ENCODE peak calls at places on chromosome 3, in seven cellular contexts. R is HCT116, W is H1, S is K562, Q is GM12878, T is HepG2, D is SK-N-SH. X is an unnamed sample.

GRCh38 chr3:75506603-75507002 is 157.5 kb upstream of the FRG2C start:
- DNase-seq in T (no peak), S (no peak), Q (no peak), D (no peak), R (no peak), W (no peak), X (no peak)

GRCh38 chr3:194051554-194052175 is 84.3 kb upstream of the HES1 start:
- DNase-seq in W (no peak), S (no peak), D (no peak), Q (no peak), R (no peak), T (no peak), X (no peak)

GRCh38 chr3:17135696-17136095 is 250.9 kb downstream of the PLCL2 start:
- DNase-seq in D (no peak), R (no peak), W (no peak), Q (no peak), T (no peak), S (no peak), X (no peak)

GRCh38 chr3:2823016-2823415 is 287.2 kb downstream of the IL5RA start:
- DNase-seq in D (no peak), Q (no peak), R (no peak), S (no peak), W (no peak), T (no peak), X (no peak)

GRCh38 chr3:140664111-140664510 is 13.8 kb upstream of the TRIM42 start:
- DNase-seq in S (no peak), D (no peak), Q (no peak), W (no peak), R (no peak), T (no peak), X (peak; percentile 65)

GRCh38 chr3:52058111-52058510 is 1.7 kb upstream of the DUSP7 start:
- DNase-seq in W (no peak), R (no peak), Q (no peak), T (no peak), D (no peak), S (no peak), X (no peak)

GRCh38 chr3:156792945-156793344 is 33.2 kb upstream of the LEKR1 start:
- DNase-seq in Q (no peak), T (no peak), W (no peak), S (no peak), D (no peak), R (no peak), X (no peak)

GRCh38 chr3:172305552-172305951 is 142.7 kb downstream of the GHSR start:
- DNase-seq in W (no peak), T (peak; percentile 72), S (no peak), D (no peak), R (no peak), Q (no peak), X (no peak)

GRCh38 chr3:109774108-109774507 is 436.8 kb upstream of the DPPA4 start:
- DNase-seq in W (no peak), Q (no peak), T (no peak), S (no peak), D (no peak), R (no peak), X (no peak)

GRCh38 chr3:183318846-183319770 is 66.1 kb downstream of the B3GNT5 start:
- DNase-seq in D (no peak), Q (no peak), W (no peak), T (no peak), R (no peak), S (no peak), X (no peak)

GRCh38 chr3:167739190-167739589 is 3.7 kb downstream of the SERPINI1 start:
- DNase-seq in S (no peak), T (peak; percentile 83), R (no peak), Q (no peak), W (no peak), D (no peak), X (no peak)

GRCh38 chr3:51942603-51943450 is 664 bp downstream of the PARP3 start:
- DNase-seq in Q (peak; percentile 23), T (peak; percentile 67), W (no peak), D (peak; percentile 54), R (peak; percentile 26), S (peak; percentile 66), X (peak; percentile 52)

GRCh38 chr3:81663114-81663513 is 98.3 kb downstream of the GBE1 start:
- DNase-seq in T (no peak), D (no peak), W (no peak), Q (no peak), S (no peak), R (no peak), X (no peak)

GRCh38 chr3:97981886-97982285 is 9.7 kb upstream of the RIOX2 start:
- DNase-seq in D (no peak), Q (no peak), W (no peak), R (no peak), T (no peak), S (no peak), X (no peak)

GRCh38 chr3:175546115-175546514 is 687.0 kb downstream of the NAALADL2 start:
- DNase-seq in W (no peak), T (no peak), Q (no peak), D (no peak), R (no peak), S (no peak), X (no peak)

GRCh38 chr3:51384730-51385473 is at the start of gene MANF:
- DNase-seq in Q (peak; percentile 93), W (peak; percentile 93), R (peak; percentile 95), S (peak; percentile 97), D (peak; percentile 100), T (peak; percentile 96), X (peak; percentile 99)

GRCh38 chr3:17302774-17303173 is 418.0 kb downstream of the PLCL2 start:
- DNase-seq in R (no peak), S (no peak), D (no peak), Q (no peak), T (no peak), W (no peak), X (no peak)

GRCh38 chr3:188021502-188022040 is 132.4 kb upstream of the LPP start:
- DNase-seq in S (no peak), D (no peak), Q (no peak), W (no peak), R (no peak), T (peak; percentile 85), X (no peak)

GRCh38 chr3:25648107-25648535 is 16.6 kb downstream of the TOP2B start:
- DNase-seq in W (peak; percentile 94), S (peak; percentile 77), R (peak; percentile 77), D (peak; percentile 59), T (peak; percentile 77), Q (peak; percentile 76), X (peak; percentile 90)

GRCh38 chr3:56188201-56188600 is 280.1 kb downstream of the ERC2 start:
- DNase-seq in S (no peak), T (no peak), R (no peak), D (no peak), Q (no peak), W (no peak), X (no peak)

GRCh38 chr3:56185827-56186226 is 282.4 kb downstream of the ERC2 start:
- DNase-seq in R (no peak), W (no peak), S (no peak), Q (no peak), D (no peak), T (no peak), X (no peak)

GRCh38 chr3:56180433-56180832 is 287.8 kb downstream of the ERC2 start:
- DNase-seq in W (no peak), D (no peak), T (no peak), R (no peak), S (no peak), Q (no peak), X (no peak)

GRCh38 chr3:56187051-56187450 is 281.2 kb downstream of the ERC2 start:
- DNase-seq in S (no peak), T (no peak), Q (no peak), R (no peak), W (no peak), D (no peak), X (no peak)

GRCh38 chr3:56183529-56183928 is 284.7 kb downstream of the ERC2 start:
- DNase-seq in W (no peak), R (no peak), D (no peak), Q (no peak), S (no peak), T (no peak), X (no peak)
- TF ChIP-seq JUND in W (no peak), R (no peak), D (no peak), Q (no peak), S (no peak), T (no peak), X (no peak)

DNA sequence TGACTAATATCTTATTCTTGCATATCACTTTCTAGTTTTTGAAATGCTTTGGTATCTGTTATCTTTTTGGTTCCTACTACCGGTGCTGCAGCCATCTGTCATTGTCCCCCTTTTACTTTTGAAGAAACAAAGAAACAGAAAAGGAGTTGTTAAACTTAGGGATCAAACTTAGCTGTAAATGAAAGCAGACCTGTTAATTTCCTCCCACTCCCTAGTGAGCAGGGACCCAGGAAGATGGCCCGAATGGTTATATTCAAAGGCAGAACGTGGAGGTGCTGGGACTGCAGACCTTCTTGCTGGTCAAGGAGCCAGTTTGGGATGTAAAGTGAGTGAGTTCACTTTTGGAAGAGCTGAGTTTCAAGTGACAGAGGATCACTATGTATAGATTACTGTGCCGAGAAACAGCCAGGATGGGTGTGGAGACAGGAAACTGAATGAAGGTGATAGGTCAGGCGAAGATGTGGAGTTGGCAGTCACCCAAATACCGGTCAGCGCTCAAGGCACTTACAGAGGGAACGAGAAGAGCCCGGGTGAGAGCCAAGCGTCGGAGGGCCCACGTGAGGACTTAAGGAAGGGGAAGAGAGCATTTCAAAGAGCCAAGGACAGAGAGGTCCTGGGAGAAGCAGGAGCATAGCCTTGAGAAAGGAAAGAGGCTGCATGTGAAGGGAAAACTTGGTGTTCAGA is 20.1 kb downstream of the KBTBD8 start:
- DNase-seq in Q (no peak), R (no peak), W (no peak), S (peak; percentile 38), T (no peak), D (no peak), X (peak; percentile 5)
- TF ChIP-seq JUND in Q (no peak), R (no peak), W (no peak), S (no peak), T (no peak), D (no peak), X (no peak)

DNA sequence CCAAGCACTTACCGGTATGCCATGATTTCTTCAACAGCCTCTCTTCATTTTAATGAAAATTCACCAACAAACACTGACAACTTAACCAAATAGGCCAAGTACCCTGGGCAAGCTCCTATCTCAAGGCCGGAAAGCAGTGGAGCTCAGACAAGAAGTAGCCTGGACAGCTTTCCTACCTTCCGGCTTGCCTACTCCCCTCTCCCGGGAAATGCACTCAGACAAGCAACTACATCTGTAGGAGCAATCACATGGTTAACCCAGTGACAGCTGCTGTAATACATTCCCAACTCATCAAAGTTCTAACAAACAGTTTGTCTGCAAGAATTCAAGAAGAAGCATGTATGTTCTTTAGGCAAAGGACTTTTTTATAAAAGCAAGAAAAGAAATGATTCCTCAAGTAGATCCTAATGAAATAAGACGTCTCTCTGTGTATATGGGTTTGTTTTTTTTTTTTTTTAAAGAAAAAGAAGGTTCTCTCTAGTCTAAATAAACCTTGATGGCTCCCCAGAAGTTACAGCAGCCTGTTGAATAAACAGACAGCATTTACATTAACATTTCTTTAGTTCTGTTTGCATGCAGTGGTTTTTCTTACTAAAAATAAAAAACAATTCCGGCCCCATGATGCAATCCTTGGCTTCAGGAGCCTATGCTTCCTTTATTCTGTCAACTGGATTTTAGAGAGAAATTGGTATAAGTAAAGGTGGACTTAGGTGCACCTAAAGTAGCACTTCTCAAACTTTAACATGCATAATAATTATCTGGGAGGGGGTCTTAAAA is 278.7 kb downstream of the NEK10 start:
- DNase-seq in R (no peak), Q (no peak), S (no peak), D (no peak), W (no peak), T (no peak), X (no peak)
- TF ChIP-seq JUND in R (no peak), Q (no peak), S (no peak), D (no peak), W (no peak), T (no peak), X (no peak)

GRCh38 chr3:42502429-42503250 is at the start of gene VIPR1:
- DNase-seq in W (peak; percentile 99), R (peak; percentile 73), Q (no peak), D (peak; percentile 92), S (peak; percentile 100), T (peak; percentile 30), X (peak; percentile 97)
- TF ChIP-seq JUND in W (no peak), R (no peak), Q (no peak), D (no peak), S (no peak), T (no peak), X (no peak)

X was measured in T47D.